ENCODE peak calls at places on chromosomes 11 and 22, in nine cellular contexts. O is astrocyte of the spinal cord, L is endothelial cell, F is stomach, J is cardiac muscle cell, D is uterus, U is HCT116, Z is lung, M is fibroblast of mammary gland. P is an unnamed sample.

GRCh38 chr11:87739766-87740165 is 435.5 kb downstream of the RAB38 start:
- DNase-seq in M (no peak), O (peak; percentile 13), U (no peak), J (no peak), D (no peak), Z (no peak), F (no peak), L (no peak), P (no peak)

GRCh38 chr11:76762867-76763572 is 20.1 kb upstream of the TSKU start:
- DNase-seq in D (no peak), F (no peak), M (no peak), J (no peak), L (no peak), Z (no peak), U (no peak), O (no peak), P (no peak)

GRCh38 chr22:37070334-37070733 is 18.8 kb downstream of the KCTD17 start:
- DNase-seq in F (no peak), U (no peak), D (no peak), O (no peak), J (no peak), L (no peak), Z (no peak), M (no peak), P (no peak)

GRCh38 chr11:61152816-61153592 is 8.2 kb downstream of the VPS37C start:
- DNase-seq in U (no peak), M (peak; percentile 54), D (no peak), F (no peak), L (no peak), Z (no peak), O (peak; percentile 66), J (no peak), P (no peak)

GRCh38 chr11:20003357-20003756 is 156.9 kb downstream of the DBX1 start:
- DNase-seq in D (no peak), F (no peak), M (no peak), Z (no peak), U (no peak), O (no peak), J (no peak), L (no peak), P (no peak)

GRCh38 chr11:63941901-63942300 is 3.1 kb downstream of the NAA40 start:
- DNase-seq in D (no peak), M (no peak), L (no peak), J (no peak), F (no peak), U (no peak), Z (no peak), O (no peak), P (no peak)

GRCh38 chr11:8002676-8003075 is 15.5 kb downstream of the EIF3F start:
- DNase-seq in O (no peak), M (no peak), D (no peak), J (no peak), F (no peak), L (no peak), Z (no peak), U (no peak), P (no peak)

GRCh38 chr11:100072131-100072530 is 615.0 kb upstream of the ARHGAP42 start:
- DNase-seq in L (no peak), M (no peak), F (no peak), O (no peak), U (no peak), J (no peak), D (no peak), Z (no peak), P (no peak)

GRCh38 chr22:36765943-36766450 is 9.9 kb downstream of the IFT27 start:
- DNase-seq in J (no peak), M (peak; percentile 40), D (no peak), Z (no peak), O (peak; percentile 12), F (no peak), L (no peak), U (no peak), P (no peak)

GRCh38 chr11:130877532-130877931 is 38.7 kb downstream of the SNX19 start:
- DNase-seq in Z (no peak), L (no peak), F (no peak), M (no peak), U (no peak), D (no peak), J (no peak), O (no peak), P (no peak)

GRCh38 chr11:35969089-35970046 is 25.5 kb downstream of the LDLRAD3 start:
- DNase-seq in M (no peak), O (peak; percentile 43), L (no peak), Z (peak; percentile 52), U (no peak), D (no peak), F (peak; percentile 78), J (no peak), P (no peak)

GRCh38 chr11:126163074-126163700 is 48.3 kb downstream of the RPUSD4 start:
- DNase-seq in J (no peak), D (peak; percentile 93), L (no peak), M (peak; percentile 88), F (no peak), Z (no peak), O (peak; percentile 55), U (no peak), P (no peak)

GRCh38 chr22:27074016-27074415 is 416.6 kb downstream of the MIAT start:
- DNase-seq in L (no peak), M (no peak), F (no peak), Z (no peak), U (no peak), D (no peak), J (no peak), O (no peak), P (no peak)

GRCh38 chr22:42696331-42696967 is 24.2 kb downstream of the A4GALT start:
- DNase-seq in D (no peak), F (no peak), J (no peak), L (no peak), Z (no peak), O (no peak), U (no peak), M (no peak), P (no peak)

GRCh38 chr22:35333220-35333619 is 33.5 kb downstream of the TOM1 start:
- DNase-seq in Z (no peak), J (no peak), U (no peak), M (no peak), O (no peak), D (no peak), L (no peak), F (no peak), P (no peak)

GRCh38 chr22:24433868-24434471 is 6.6 kb downstream of the ADORA2A start:
- DNase-seq in D (no peak), F (no peak), U (no peak), L (no peak), J (no peak), Z (no peak), O (peak; percentile 25), M (peak; percentile 63), P (no peak)

GRCh38 chr11:126695293-126695692 is 305.3 kb downstream of the KIRREL3 start:
- DNase-seq in J (no peak), Z (no peak), F (no peak), M (no peak), U (no peak), O (no peak), D (no peak), L (no peak), P (no peak)

GRCh38 chr11:130725417-130726233 is 190.7 kb downstream of the SNX19 start:
- DNase-seq in J (peak; percentile 64), L (no peak), F (no peak), O (no peak), M (peak; percentile 44), D (no peak), Z (no peak), U (no peak), P (no peak)

GRCh38 chr11:57546869-57547518 is 9.6 kb downstream of the SMTNL1 start:
- DNase-seq in J (no peak), F (no peak), U (no peak), M (peak; percentile 69), L (no peak), Z (no peak), O (peak; percentile 20), D (no peak), P (no peak)
- TF ChIP-seq CTCF in J (peak; percentile 19), F (no peak), U (no peak), M (peak; percentile 24), L (no peak), Z (no peak), O (peak; percentile 19), D (no peak), P (no peak)

GRCh38 chr11:66851698-66852465 is 5.0 kb upstream of the LRFN4 start:
- DNase-seq in L (peak; percentile 54), M (no peak), Z (no peak), J (no peak), F (no peak), O (no peak), D (no peak), U (no peak), P (no peak)
- TF ChIP-seq CTCF in L (peak; percentile 48), M (no peak), Z (no peak), J (peak; percentile 1), F (no peak), O (peak; percentile 9), D (no peak), U (no peak), P (peak; percentile 18)

DNA sequence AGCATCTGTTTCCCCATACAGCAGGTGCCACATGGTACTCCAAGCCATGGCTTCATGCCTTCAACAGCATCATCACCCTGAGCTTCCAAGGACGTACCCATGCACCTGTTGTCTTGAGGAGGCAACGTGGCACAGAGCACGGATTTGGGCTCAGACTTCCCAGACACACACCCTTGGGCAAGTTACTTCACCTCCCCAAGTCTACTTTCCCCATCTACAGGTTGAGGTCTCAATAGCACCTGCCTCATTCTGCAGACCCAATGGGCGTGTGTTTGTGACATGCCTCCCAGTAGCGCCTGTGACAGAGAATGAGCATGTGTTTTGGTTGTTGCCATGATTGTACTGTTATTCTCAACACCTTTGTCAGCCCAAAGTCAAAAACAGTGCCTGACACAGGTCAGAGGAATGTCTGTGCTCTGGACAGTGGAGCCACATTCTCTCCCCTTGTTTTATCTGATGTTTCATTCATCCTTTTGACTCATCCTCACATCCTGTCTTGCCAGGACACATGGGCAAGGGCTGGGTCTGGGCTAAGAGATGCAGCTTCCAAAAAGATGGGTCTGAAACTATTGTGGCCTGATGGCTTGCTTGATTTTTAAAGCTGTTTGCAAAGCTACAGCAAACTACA is 53.4 kb upstream of the CCND1 start:
- DNase-seq in M (peak; percentile 88), L (no peak), J (no peak), Z (no peak), F (no peak), U (peak; percentile 23), D (no peak), O (peak; percentile 36), P (no peak)
- TF ChIP-seq CTCF in M (no peak), L (no peak), J (no peak), Z (no peak), F (no peak), U (no peak), D (no peak), O (no peak), P (no peak)

DNA sequence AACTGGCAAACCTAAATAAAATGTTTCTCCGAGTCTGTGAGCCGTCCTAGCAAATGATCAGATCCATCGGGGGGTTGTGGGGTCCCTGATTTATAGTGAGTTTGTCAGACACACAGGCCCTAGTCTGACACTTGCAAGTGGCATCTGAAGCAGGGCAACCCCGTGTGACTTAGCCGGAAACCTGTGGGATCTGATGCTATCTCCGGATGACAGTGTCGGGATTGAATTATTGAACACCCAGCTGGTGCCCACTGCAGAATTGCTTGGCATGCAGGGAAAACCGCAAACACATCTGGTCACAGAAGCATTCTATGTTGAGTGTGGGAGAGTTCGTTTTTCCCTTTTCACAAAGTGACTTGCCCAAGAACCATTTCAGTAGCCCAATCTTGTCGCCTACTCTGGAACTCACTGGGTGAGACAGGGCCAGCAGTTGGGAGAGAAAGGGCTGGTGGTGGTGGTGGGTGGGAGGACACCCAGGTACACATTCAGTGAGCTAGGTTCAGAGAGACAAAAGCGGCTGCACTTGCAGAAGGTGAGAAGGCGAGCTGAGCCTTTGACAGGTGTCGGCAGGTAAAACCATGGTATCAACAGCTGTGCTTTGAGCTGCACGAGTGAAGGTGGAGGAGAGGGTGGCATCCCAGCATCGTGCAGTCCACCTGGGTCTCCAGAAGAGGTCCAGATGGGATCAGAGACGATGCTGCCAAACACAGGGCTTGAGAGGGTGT is 33.7 kb upstream of the B3GAT1 start:
- DNase-seq in U (no peak), F (no peak), M (no peak), J (no peak), O (no peak), Z (no peak), D (no peak), L (no peak), P (no peak)
- TF ChIP-seq CTCF in U (no peak), F (no peak), M (no peak), J (no peak), O (no peak), Z (no peak), D (no peak), L (no peak), P (no peak)

P was measured in neural crest cell.